ENCODE peak calls at places on chromosomes 12 and 14, in five cellular contexts. L, A, V, Y and M are unnamed samples.

GRCh38 chr14:100030441-100031153 is 34.6 kb upstream of the EVL start:
- DNase-seq in L (peak; percentile 97), A (peak; percentile 80), Y (no peak), V (no peak), M (peak; percentile 88)

GRCh38 chr14:54567634-54568561 is 970 bp downstream of the SAMD4A start:
- DNase-seq in L (peak; percentile 44), Y (peak; percentile 37), A (no peak), V (no peak), M (peak; percentile 62)

GRCh38 chr12:92675092-92675865 is 27.5 kb upstream of the PLEKHG7 start:
- DNase-seq in A (no peak), V (no peak), L (no peak), Y (no peak), M (no peak)

GRCh38 chr14:54478621-54479215 is 10.1 kb downstream of the GMFB start:
- DNase-seq in Y (no peak), V (no peak), A (no peak), L (no peak), M (no peak)

GRCh38 chr14:68815288-68816182 is 22.7 kb upstream of the ZFP36L1 start:
- DNase-seq in A (no peak), V (no peak), Y (no peak), L (no peak), M (no peak)

GRCh38 chr12:88501976-88502938 is 78.0 kb downstream of the KITLG start:
- DNase-seq in Y (peak; percentile 14), V (no peak), A (no peak), L (peak; percentile 77), M (peak; percentile 23)

GRCh38 chr14:102683399-102684275 is 91.2 kb downstream of the RCOR1 start:
- DNase-seq in A (no peak), Y (no peak), L (no peak), V (no peak), M (no peak)

GRCh38 chr12:5874514-5874913 is 70.5 kb downstream of the ANO2 start:
- DNase-seq in L (no peak), V (no peak), Y (no peak), A (no peak), M (no peak)

GRCh38 chr14:77032483-77032853 is 4.0 kb upstream of the IRF2BPL start:
- DNase-seq in A (no peak), V (no peak), Y (no peak), L (no peak), M (no peak)

GRCh38 chr12:77847060-77847541 is 16.4 kb downstream of the NAV3 start:
- DNase-seq in V (peak; percentile 31), A (no peak), L (peak; percentile 34), Y (no peak), M (peak; percentile 70)

GRCh38 chr12:114770323-114770722 is 86.3 kb upstream of the TBX3 start:
- DNase-seq in A (no peak), L (peak; percentile 15), Y (no peak), V (no peak), M (no peak)

GRCh38 chr12:103462675-103463074 is 33.1 kb downstream of the C12orf42 start:
- DNase-seq in V (peak; percentile 55), A (no peak), Y (no peak), L (no peak), M (no peak)

GRCh38 chr14:64225156-64225757 is 68.9 kb downstream of the ESR2 start:
- DNase-seq in A (no peak), V (no peak), L (no peak), Y (no peak), M (no peak)

GRCh38 chr14:53183611-53184010 is 30.5 kb upstream of the DDHD1 start:
- DNase-seq in V (no peak), A (peak; percentile 16), L (peak; percentile 6), Y (no peak), M (no peak)

GRCh38 chr12:100356646-100357223 is at the start of gene SLC17A8:
- DNase-seq in Y (no peak), L (no peak), V (no peak), A (no peak), M (no peak)

GRCh38 chr12:23655884-23656283 is 293.6 kb downstream of the SOX5 start:
- DNase-seq in V (no peak), L (no peak), A (no peak), Y (no peak), M (no peak)

GRCh38 chr14:96197163-96197852 is 7.3 kb upstream of the BDKRB2 start:
- DNase-seq in L (no peak), A (no peak), Y (no peak), V (no peak), M (no peak)

GRCh38 chr12:106135075-106135474 is 3.7 kb downstream of the NUAK1 start:
- DNase-seq in V (no peak), A (no peak), L (no peak), Y (no peak), M (peak; percentile 57)

DNA sequence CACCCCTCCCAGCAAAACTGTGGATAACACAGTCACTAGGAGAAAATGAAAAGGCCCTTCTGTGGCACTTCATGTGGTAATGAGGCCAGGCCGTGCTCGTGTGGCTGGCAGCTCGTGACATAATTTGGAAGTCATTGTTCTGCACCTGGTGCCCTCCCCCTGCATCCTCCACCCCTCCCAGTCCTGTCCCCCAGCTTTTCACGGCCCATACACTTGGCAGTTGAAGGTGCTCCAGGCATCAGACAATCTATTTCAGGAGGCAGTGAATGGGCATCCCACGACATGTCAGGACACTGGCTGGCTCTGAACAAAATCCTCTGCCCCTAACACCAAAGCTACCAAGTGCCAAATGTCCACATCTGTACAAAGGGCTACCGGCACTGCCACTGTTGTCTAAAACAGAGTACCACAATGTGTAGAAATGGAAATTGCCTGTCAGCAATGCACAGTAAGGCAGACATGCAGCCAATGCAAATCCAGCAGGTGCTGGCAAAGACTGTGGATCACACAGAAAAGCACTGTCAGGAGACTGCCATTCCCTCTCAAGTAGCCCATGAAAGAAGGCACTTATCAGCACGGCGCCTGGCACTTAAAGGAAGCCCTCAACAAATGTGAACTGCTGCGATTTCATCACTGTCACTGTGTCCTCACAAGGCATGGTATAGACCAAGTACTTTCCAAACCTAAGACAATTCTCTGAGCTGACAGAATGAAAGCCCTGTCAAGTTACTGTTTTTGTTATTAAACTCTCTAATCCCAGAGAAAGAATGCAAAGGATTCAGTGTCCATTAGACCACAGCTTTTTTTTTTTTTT is 39.1 kb downstream of the CORO1C start:
- DNase-seq in A (no peak), Y (peak; percentile 62), V (no peak), L (no peak), M (peak; percentile 31)
- H3K4me3 ChIP-seq in A (no peak overlapping the region), Y (no peak overlapping the region), V (peak overlapping the region; percentile 3), L (no peak overlapping the region), M (no peak overlapping the region)

GRCh38 chr14:36524874-36525745 is 5.1 kb upstream of the NKX2-1 start:
- DNase-seq in A (no peak), Y (no peak), L (peak; percentile 32), V (no peak), M (no peak)

GRCh38 chr14:36522972-36523685 is 3.1 kb upstream of the NKX2-1 start:
- DNase-seq in A (no peak), V (no peak), Y (no peak), L (no peak), M (no peak)

GRCh38 chr14:36525746-36526099 is 5.7 kb upstream of the NKX2-1 start:
- DNase-seq in A (no peak), L (no peak), Y (no peak), V (no peak), M (no peak)

GRCh38 chr14:36522347-36522971 is 2.4 kb upstream of the NKX2-1 start:
- DNase-seq in Y (no peak), A (no peak), L (no peak), V (no peak), M (no peak)

GRCh38 chr14:36524220-36524837 is 4.3 kb upstream of the NKX2-1 start:
- DNase-seq in Y (no peak), V (no peak), A (no peak), L (no peak), M (no peak)
- TF ChIP-seq CTCF in Y (no peak), V (no peak), A (no peak), L (no peak), M (no peak)

GRCh38 chr14:91019673-91020072 is 40.8 kb downstream of the RPS6KA5 start:
- DNase-seq in V (no peak), A (no peak), L (no peak), Y (no peak), M (no peak)
- H3K4me3 ChIP-seq in V (no peak overlapping the region), A (no peak overlapping the region), L (no peak overlapping the region), Y (no peak overlapping the region), M (no peak overlapping the region)

GRCh38 chr12:12404297-12404696 is 47.4 kb downstream of the BORCS5 start:
- DNase-seq in Y (no peak), L (no peak), A (no peak), V (no peak), M (no peak)
- TF ChIP-seq CTCF in Y (no peak), L (no peak), A (no peak), V (no peak), M (no peak)

GRCh38 chr14:38904959-38905358 is 198.1 kb downstream of the SEC23A start:
- DNase-seq in Y (no peak), L (no peak), V (no peak), A (no peak), M (no peak)

GRCh38 chr14:38910092-38910491 is 192.9 kb downstream of the SEC23A start:
- DNase-seq in Y (no peak), L (no peak), V (no peak), A (no peak), M (no peak)
- H3K4me3 ChIP-seq in Y (no peak overlapping the region), L (no peak overlapping the region), V (no peak overlapping the region), A (no peak overlapping the region), M (no peak overlapping the region)

GRCh38 chr12:68113644-68114043 is 45.9 kb downstream of the IFNG start:
- DNase-seq in L (no peak), Y (no peak), V (no peak), A (no peak), M (no peak)
- TF ChIP-seq CTCF in L (peak; percentile 32), Y (no peak), V (peak; percentile 72), A (no peak), M (peak; percentile 18)